ENCODE peak calls at places on chromosomes 2 and 18, in six cellular contexts. One of them, this sample, is unnamed.

GRCh38 chr2:33372940-33373553 is 103.4 kb upstream of the RASGRP3 start:
- DNase-seq in activated naive CD4-positive, alpha-beta T cell treated with anti-CD3 and anti-CD28 coated beads, Interleukin-2, amount 10 ng/mL, durations not matched to agents 7 days and 5 days: peak; percentile 33
- DNase-seq in activated CD4-positive, alpha-beta T cell treated with anti-CD3 and anti-CD28 coated beads, Interleukin-2, amount 50 U/mL, for 1 hour: no peak
- DNase-seq in body of pancreas: peak; percentile 41
- DNase-seq in lower leg skin: no peak
- DNase-seq in T-helper 2 cell: peak; percentile 59
- DNase-seq in this sample: no peak

GRCh38 chr2:127386764-127387654 is 766 bp downstream of the MAP3K2 start:
- DNase-seq in activated naive CD4-positive, alpha-beta T cell treated with anti-CD3 and anti-CD28 coated beads, Interleukin-2, amount 10 ng/mL, durations not matched to agents 7 days and 5 days: peak; percentile 83
- DNase-seq in activated CD4-positive, alpha-beta T cell treated with anti-CD3 and anti-CD28 coated beads, Interleukin-2, amount 50 U/mL, for 1 hour: peak; percentile 75
- DNase-seq in body of pancreas: peak; percentile 89
- DNase-seq in lower leg skin: peak; percentile 95
- DNase-seq in T-helper 2 cell: peak; percentile 97
- DNase-seq in this sample: peak; percentile 81

GRCh38 chr2:215528555-215528954 is 92.7 kb upstream of the FN1 start:
- DNase-seq in activated naive CD4-positive, alpha-beta T cell treated with anti-CD3 and anti-CD28 coated beads, Interleukin-2, amount 10 ng/mL, durations not matched to agents 7 days and 5 days: no peak
- DNase-seq in activated CD4-positive, alpha-beta T cell treated with anti-CD3 and anti-CD28 coated beads, Interleukin-2, amount 50 U/mL, for 1 hour: no peak
- DNase-seq in body of pancreas: no peak
- DNase-seq in lower leg skin: no peak
- DNase-seq in T-helper 2 cell: no peak
- DNase-seq in this sample: no peak

GRCh38 chr18:57004366-57005121 is 142.3 kb upstream of the BOD1L2 start:
- DNase-seq in activated naive CD4-positive, alpha-beta T cell treated with anti-CD3 and anti-CD28 coated beads, Interleukin-2, amount 10 ng/mL, durations not matched to agents 7 days and 5 days: no peak
- DNase-seq in activated CD4-positive, alpha-beta T cell treated with anti-CD3 and anti-CD28 coated beads, Interleukin-2, amount 50 U/mL, for 1 hour: no peak
- DNase-seq in body of pancreas: no peak
- DNase-seq in lower leg skin: no peak
- DNase-seq in T-helper 2 cell: peak; percentile 62
- DNase-seq in this sample: no peak

GRCh38 chr2:133054297-133054696 is 384.3 kb upstream of the LYPD1 start:
- DNase-seq in activated naive CD4-positive, alpha-beta T cell treated with anti-CD3 and anti-CD28 coated beads, Interleukin-2, amount 10 ng/mL, durations not matched to agents 7 days and 5 days: no peak
- DNase-seq in activated CD4-positive, alpha-beta T cell treated with anti-CD3 and anti-CD28 coated beads, Interleukin-2, amount 50 U/mL, for 1 hour: no peak
- DNase-seq in body of pancreas: no peak
- DNase-seq in lower leg skin: no peak
- DNase-seq in T-helper 2 cell: no peak
- DNase-seq in this sample: no peak

GRCh38 chr2:94871226-94872087 is at the start of gene TEKT4:
- DNase-seq in activated naive CD4-positive, alpha-beta T cell treated with anti-CD3 and anti-CD28 coated beads, Interleukin-2, amount 10 ng/mL, durations not matched to agents 7 days and 5 days: no peak
- DNase-seq in activated CD4-positive, alpha-beta T cell treated with anti-CD3 and anti-CD28 coated beads, Interleukin-2, amount 50 U/mL, for 1 hour: no peak
- DNase-seq in body of pancreas: no peak
- DNase-seq in lower leg skin: no peak
- DNase-seq in T-helper 2 cell: no peak
- DNase-seq in this sample: no peak

GRCh38 chr2:174138161-174138560 is 110.2 kb downstream of the OLA1 start:
- DNase-seq in activated naive CD4-positive, alpha-beta T cell treated with anti-CD3 and anti-CD28 coated beads, Interleukin-2, amount 10 ng/mL, durations not matched to agents 7 days and 5 days: no peak
- DNase-seq in activated CD4-positive, alpha-beta T cell treated with anti-CD3 and anti-CD28 coated beads, Interleukin-2, amount 50 U/mL, for 1 hour: no peak
- DNase-seq in body of pancreas: no peak
- DNase-seq in lower leg skin: no peak
- DNase-seq in T-helper 2 cell: no peak
- DNase-seq in this sample: no peak

GRCh38 chr2:241350878-241351639 is 5.0 kb upstream of the FARP2 start:
- DNase-seq in activated naive CD4-positive, alpha-beta T cell treated with anti-CD3 and anti-CD28 coated beads, Interleukin-2, amount 10 ng/mL, durations not matched to agents 7 days and 5 days: no peak
- DNase-seq in activated CD4-positive, alpha-beta T cell treated with anti-CD3 and anti-CD28 coated beads, Interleukin-2, amount 50 U/mL, for 1 hour: no peak
- DNase-seq in body of pancreas: no peak
- DNase-seq in lower leg skin: no peak
- DNase-seq in T-helper 2 cell: no peak
- DNase-seq in this sample: no peak

GRCh38 chr18:46711444-46711863 is 45.4 kb downstream of the ST8SIA5 start:
- DNase-seq in activated naive CD4-positive, alpha-beta T cell treated with anti-CD3 and anti-CD28 coated beads, Interleukin-2, amount 10 ng/mL, durations not matched to agents 7 days and 5 days: no peak
- DNase-seq in activated CD4-positive, alpha-beta T cell treated with anti-CD3 and anti-CD28 coated beads, Interleukin-2, amount 50 U/mL, for 1 hour: no peak
- DNase-seq in body of pancreas: no peak
- DNase-seq in lower leg skin: no peak
- DNase-seq in T-helper 2 cell: peak; percentile 6
- DNase-seq in this sample: peak; percentile 19

GRCh38 chr2:216343221-216343985 is 28.9 kb downstream of the MARCHF4 start:
- DNase-seq in activated naive CD4-positive, alpha-beta T cell treated with anti-CD3 and anti-CD28 coated beads, Interleukin-2, amount 10 ng/mL, durations not matched to agents 7 days and 5 days: no peak
- DNase-seq in activated CD4-positive, alpha-beta T cell treated with anti-CD3 and anti-CD28 coated beads, Interleukin-2, amount 50 U/mL, for 1 hour: no peak
- DNase-seq in body of pancreas: no peak
- DNase-seq in lower leg skin: no peak
- DNase-seq in T-helper 2 cell: no peak
- DNase-seq in this sample: no peak

GRCh38 chr2:188765522-188765921 is 208.7 kb upstream of the COL3A1 start:
- DNase-seq in activated naive CD4-positive, alpha-beta T cell treated with anti-CD3 and anti-CD28 coated beads, Interleukin-2, amount 10 ng/mL, durations not matched to agents 7 days and 5 days: no peak
- DNase-seq in activated CD4-positive, alpha-beta T cell treated with anti-CD3 and anti-CD28 coated beads, Interleukin-2, amount 50 U/mL, for 1 hour: no peak
- DNase-seq in body of pancreas: no peak
- DNase-seq in lower leg skin: no peak
- DNase-seq in T-helper 2 cell: peak; percentile 5
- DNase-seq in this sample: no peak

GRCh38 chr2:196167666-196168065 is 3.7 kb downstream of the STK17B start:
- DNase-seq in activated naive CD4-positive, alpha-beta T cell treated with anti-CD3 and anti-CD28 coated beads, Interleukin-2, amount 10 ng/mL, durations not matched to agents 7 days and 5 days: no peak
- DNase-seq in activated CD4-positive, alpha-beta T cell treated with anti-CD3 and anti-CD28 coated beads, Interleukin-2, amount 50 U/mL, for 1 hour: no peak
- DNase-seq in body of pancreas: no peak
- DNase-seq in lower leg skin: no peak
- DNase-seq in T-helper 2 cell: no peak
- DNase-seq in this sample: no peak

This sample was measured in gastrocnemius medialis.